ENCODE peak calls at places on chromosomes 5 and 9, in eight cellular contexts. T, H, C, G, R, U, B and L are unnamed samples.

GRCh38 chr9:92196909-92197308 is 81.7 kb upstream of the SPTLC1 start:
- DNase-seq in T (no peak), H (no peak), C (no peak), G (peak; percentile 74), R (no peak), U (no peak), B (no peak), L (no peak)

GRCh38 chr9:2012347-2012746 is 2.8 kb upstream of the SMARCA2 start:
- DNase-seq in T (no peak), H (no peak), C (no peak), G (no peak), R (no peak), U (no peak), B (no peak), L (no peak)

GRCh38 chr5:2251751-2252150 is 369.0 kb upstream of the IRX4 start:
- DNase-seq in T (no peak), H (no peak), C (no peak), G (no peak), R (no peak), U (no peak), B (no peak), L (no peak)

GRCh38 chr5:133063965-133064364 is 12.2 kb downstream of the HSPA4 start:
- DNase-seq in T (no peak), H (no peak), C (no peak), G (peak; percentile 55), R (no peak), U (no peak), B (no peak), L (no peak)

GRCh38 chr5:153463806-153464205 is 26.7 kb upstream of the GRIA1 start:
- DNase-seq in T (no peak), H (no peak), C (no peak), G (peak; percentile 54), R (no peak), U (no peak), B (no peak), L (no peak)

GRCh38 chr5:92599217-92599810 is 981.7 kb downstream of the NR2F1-AS1 start:
- DNase-seq in T (no peak), H (no peak), C (no peak), G (no peak), R (no peak), U (no peak), B (no peak), L (no peak)

GRCh38 chr5:73300520-73301207 is 127.7 kb downstream of the TMEM174 start:
- DNase-seq in T (no peak), H (no peak), C (no peak), G (peak; percentile 51), R (no peak), U (no peak), B (no peak), L (no peak)

GRCh38 chr9:137917795-137918194 is 40.2 kb downstream of the CACNA1B start:
- DNase-seq in T (no peak), H (no peak), C (no peak), G (no peak), R (no peak), U (no peak), B (no peak), L (no peak)

GRCh38 chr9:38371495-38371894 is 21.0 kb upstream of the ALDH1B1 start:
- DNase-seq in T (peak; percentile 55), H (no peak), C (no peak), G (peak; percentile 55), R (no peak), U (peak; percentile 64), B (no peak), L (peak; percentile 46)

GRCh38 chr5:139774980-139775654 is 20.5 kb upstream of the PSD2 start:
- DNase-seq in T (peak; percentile 82), H (peak; percentile 74), C (peak; percentile 87), G (peak; percentile 57), R (no peak), U (peak; percentile 83), B (peak; percentile 76), L (peak; percentile 64)

GRCh38 chr5:68661237-68661636 is 432.6 kb upstream of the SLC30A5 start:
- DNase-seq in T (no peak), H (no peak), C (no peak), G (no peak), R (no peak), U (peak; percentile 13), B (peak; percentile 2), L (peak; percentile 60)

GRCh38 chr9:82109626-82110025 is 121.1 kb downstream of the SPATA31D1 start:
- DNase-seq in T (no peak), H (no peak), C (no peak), G (peak; percentile 45), R (no peak), U (no peak), B (no peak), L (no peak)

GRCh38 chr5:178224403-178224802 is 8.2 kb downstream of the PHYKPL start:
- DNase-seq in T (no peak), H (no peak), C (no peak), G (no peak), R (no peak), U (no peak), B (no peak), L (no peak)